ENCODE peak calls at places on chromosomes 16 and 17, in four cellular contexts. H is HepG2, P is K562, Y is upper lobe of left lung. A is an unnamed sample.

GRCh38 chr16:48487287-48487686 is 102.1 kb upstream of the SIAH1 start:
- ATAC-seq in P (no peak), H (no peak), Y (no peak), A (no peak)

GRCh38 chr16:87765473-87765775 is 362 bp downstream of the KLHDC4 start:
- ATAC-seq in Y (peak; percentile 39), H (peak; percentile 62), P (peak; percentile 57), A (peak; percentile 42)

GRCh38 chr17:62895650-62896301 is 70.3 kb upstream of the TANC2 start:
- ATAC-seq in P (no peak), H (no peak), Y (peak; percentile 61), A (no peak)

GRCh38 chr17:19333132-19333440 is 29.4 kb downstream of the B9D1 start:
- ATAC-seq in Y (no peak), H (no peak), P (no peak), A (no peak)

GRCh38 chr17:61376931-61377838 is 22.5 kb upstream of the TBX2 start:
- ATAC-seq in H (no peak), Y (no peak), P (no peak), A (no peak)

GRCh38 chr17:40303706-40304450 is 5.1 kb upstream of the RARA start:
- ATAC-seq in Y (peak; percentile 71), H (no peak), P (no peak), A (no peak)

GRCh38 chr17:65365209-65365608 is 196.2 kb downstream of the AXIN2 start:
- ATAC-seq in H (no peak), Y (no peak), P (no peak), A (no peak)

GRCh38 chr16:55765161-55765560 is 67.7 kb downstream of the CES1 start:
- ATAC-seq in H (no peak), Y (no peak), P (no peak), A (no peak)

GRCh38 chr16:70437582-70438324 is 1.1 kb downstream of the ST3GAL2 start:
- ATAC-seq in Y (peak; percentile 38), H (peak; percentile 8), P (peak; percentile 16), A (no peak)

GRCh38 chr17:66386789-66387351 is 84.5 kb downstream of the PRKCA start:
- ATAC-seq in Y (no peak), H (peak; percentile 88), P (no peak), A (no peak)

GRCh38 chr17:41464682-41465081 is 2.5 kb downstream of the KRT32 start:
- ATAC-seq in P (no peak), H (no peak), Y (peak; percentile 75), A (peak; percentile 89)

GRCh38 chr16:6483634-6484033 is 849.0 kb upstream of the RBFOX1 start:
- ATAC-seq in P (no peak), H (no peak), Y (no peak), A (no peak)

GRCh38 chr16:48244863-48245195 is 729 bp downstream of the LONP2 start:
- ATAC-seq in H (no peak), Y (no peak), P (peak; percentile 31), A (no peak)

GRCh38 chr17:40031706-40032105 is 16.5 kb downstream of the CSF3 start:
- ATAC-seq in Y (no peak), H (no peak), P (no peak), A (no peak)

GRCh38 chr17:65231662-65232335 is 94.6 kb downstream of the RGS9 start:
- ATAC-seq in P (peak; percentile 90), Y (peak; percentile 85), H (peak; percentile 97), A (peak; percentile 75)

GRCh38 chr16:12262454-12263180 is 286.1 kb downstream of the SNX29 start:
- ATAC-seq in Y (no peak), P (no peak), H (peak; percentile 39), A (peak; percentile 41)

GRCh38 chr16:80862153-80862552 is 57.8 kb upstream of the CDYL2 start:
- ATAC-seq in P (no peak), Y (no peak), H (no peak), A (no peak)

GRCh38 chr17:4750606-4751005 is 10.9 kb upstream of the CXCL16 start:
- ATAC-seq in Y (peak; percentile 49), P (no peak), H (peak; percentile 30), A (no peak)

GRCh38 chr17:45376606-45377005 is 56.1 kb downstream of the ARHGAP27 start:
- ATAC-seq in H (no peak), P (no peak), Y (no peak), A (no peak)

GRCh38 chr17:76314392-76315227 is 6.5 kb upstream of the QRICH2 start:
- ATAC-seq in P (no peak), H (no peak), Y (no peak), A (no peak)

GRCh38 chr17:6427284-6427781 is 7.6 kb downstream of the AIPL1 start:
- ATAC-seq in Y (no peak), P (no peak), H (no peak), A (no peak)

GRCh38 chr16:69481901-69482341 is 57.5 kb downstream of the CYB5B start:
- ATAC-seq in Y (peak; percentile 87), P (peak; percentile 82), H (peak; percentile 72), A (peak; percentile 88)

GRCh38 chr17:35256629-35257028 is 13.8 kb downstream of the SLFN5 start:
- ATAC-seq in H (peak; percentile 63), P (no peak), Y (no peak), A (no peak)

GRCh38 chr16:27737513-27737912 is 187.6 kb downstream of the KATNIP start:
- ATAC-seq in P (no peak), H (no peak), Y (no peak), A (no peak)

GRCh38 chr17:9367186-9367585 is 208.4 kb downstream of the STX8 start:
- ATAC-seq in H (no peak), P (no peak), Y (no peak), A (no peak)

GRCh38 chr17:35804658-35805192 is 4.6 kb upstream of the TAF15 start:
- ATAC-seq in Y (peak; percentile 77), P (peak; percentile 78), H (peak; percentile 72), A (peak; percentile 60)

GRCh38 chr17:69060835-69061234 is at the start of gene ABCA9:
- ATAC-seq in Y (peak; percentile 85), H (no peak), P (no peak), A (peak; percentile 89)

GRCh38 chr16:76574651-76575050 is 297.4 kb downstream of the CNTNAP4 start:
- ATAC-seq in P (no peak), H (peak; percentile 99), Y (no peak), A (no peak)

GRCh38 chr17:8462564-8462963 is 26.9 kb downstream of the NDEL1 start:
- ATAC-seq in Y (no peak), P (no peak), H (no peak), A (no peak)

GRCh38 chr16:82582971-82583370 is 43.8 kb upstream of the CDH13 start:
- ATAC-seq in P (no peak), Y (no peak), H (no peak), A (no peak)

GRCh38 chr16:82583415-82583814 is 43.4 kb upstream of the CDH13 start:
- ATAC-seq in P (no peak), Y (no peak), H (no peak), A (no peak)

GRCh38 chr16:82584553-82585152 is 42.1 kb upstream of the CDH13 start:
- ATAC-seq in Y (no peak), P (no peak), H (no peak), A (no peak)

GRCh38 chr16:82585675-82586074 is 41.1 kb upstream of the CDH13 start:
- ATAC-seq in Y (no peak), H (no peak), P (no peak), A (no peak)

DNA sequence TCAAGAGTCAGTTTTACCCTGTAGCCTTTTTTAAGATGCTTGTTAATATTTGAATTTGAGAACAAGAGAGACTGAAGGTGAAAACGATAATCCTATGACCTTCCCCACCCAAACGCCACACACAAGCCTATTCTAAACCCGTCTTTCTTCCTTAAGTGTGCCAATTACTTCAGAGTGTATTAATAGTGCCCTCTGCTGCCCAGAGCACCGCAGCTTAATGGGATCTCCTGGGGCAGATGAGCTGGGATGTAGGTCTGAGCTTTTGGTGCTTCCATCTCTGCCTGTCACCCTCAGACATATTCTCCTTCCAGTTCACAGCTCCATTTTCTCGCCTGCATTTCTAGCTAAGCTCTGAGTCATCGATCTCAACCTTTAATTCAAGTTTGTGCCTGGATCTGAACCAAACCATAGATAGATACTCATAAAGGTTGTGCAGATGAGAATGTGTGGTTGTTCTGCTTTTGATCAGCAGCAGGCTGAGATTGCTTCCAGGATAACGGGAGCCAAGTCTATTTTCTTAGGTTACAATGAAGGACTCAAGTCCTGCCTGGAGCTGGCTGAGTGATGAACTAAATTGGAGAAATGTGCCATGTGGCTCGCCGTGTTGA is 46.4 kb upstream of the CDH13 start:
- ATAC-seq in Y (no peak), H (peak; percentile 75), P (no peak), A (no peak)
- TF ChIP-seq CTCF in Y (peak; percentile 26), H (peak; percentile 66), P (no peak), A (no peak)

DNA sequence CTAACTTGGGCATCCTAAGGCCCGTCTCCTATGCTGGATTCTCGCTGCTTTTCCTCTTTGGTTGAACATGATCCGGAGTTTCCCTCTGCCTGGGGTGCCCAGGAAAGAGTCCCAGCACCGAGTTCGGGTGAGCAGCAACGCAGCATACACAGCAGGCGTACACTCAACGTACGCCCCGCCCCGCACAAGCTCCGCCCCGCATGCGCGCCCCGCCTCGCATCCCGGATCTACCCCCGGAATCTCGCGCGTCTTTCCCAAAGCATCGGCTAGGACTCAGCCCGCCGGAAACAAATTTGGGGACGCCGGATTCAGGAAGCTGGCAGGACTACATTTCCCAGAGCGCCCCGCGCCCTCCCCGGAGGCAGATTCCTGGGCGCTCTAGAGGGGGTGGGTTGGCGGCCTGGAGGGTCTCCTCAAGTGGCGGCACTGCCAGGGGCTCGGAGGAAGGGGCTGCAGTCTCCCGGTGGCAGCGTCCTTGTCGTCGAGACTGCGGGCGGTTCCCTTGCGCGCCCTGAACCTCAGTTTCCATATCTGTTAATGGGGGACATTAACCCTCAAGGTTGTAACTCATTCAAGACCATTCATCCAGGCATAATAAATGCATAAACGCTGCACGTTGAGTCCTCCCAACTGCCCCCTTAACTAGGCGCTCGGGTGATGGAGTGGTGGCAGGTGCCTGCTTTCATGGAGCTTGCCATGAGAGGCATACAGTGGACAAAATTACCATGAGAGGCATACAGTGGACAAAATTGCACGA is 1.8 kb upstream of the ZNF500 start:
- ATAC-seq in H (peak; percentile 78), P (peak; percentile 93), Y (peak; percentile 96), A (peak; percentile 95)
- TF ChIP-seq EP300 in H (peak; percentile 18), P (no peak), Y (no peak), A (no peak)

GRCh38 chr17:48578616-48579560 is 738 bp upstream of the HOXB4 start:
- ATAC-seq in H (no peak), P (peak; percentile 28), Y (no peak), A (no peak)
- TF ChIP-seq CTCF in H (no peak), P (no peak), Y (no peak), A (no peak)

GRCh38 chr17:57408064-57408811 is 151.9 kb downstream of the MSI2 start:
- ATAC-seq in Y (no peak), H (peak; percentile 27), P (no peak), A (no peak)

GRCh38 chr17:57406131-57406980 is 150.0 kb downstream of the MSI2 start:
- ATAC-seq in H (peak; percentile 6), P (peak; percentile 57), Y (no peak), A (no peak)

GRCh38 chr17:57406981-57407286 is 150.6 kb downstream of the MSI2 start:
- ATAC-seq in H (no peak), P (no peak), Y (no peak), A (no peak)

GRCh38 chr17:57405486-57406072 is 149.3 kb downstream of the MSI2 start:
- ATAC-seq in H (no peak), P (no peak), Y (no peak), A (no peak)

GRCh38 chr17:57407287-57408063 is 151.2 kb downstream of the MSI2 start:
- ATAC-seq in Y (peak; percentile 26), H (peak; percentile 92), P (no peak), A (no peak)
- TF ChIP-seq EP300 in Y (no peak), H (peak; percentile 88), P (no peak), A (no peak)

GRCh38 chr16:1781758-1782407 is 488 bp downstream of the SPSB3 start:
- ATAC-seq in P (peak; percentile 33), H (no peak), Y (peak; percentile 41), A (peak; percentile 17)
- TF ChIP-seq CTCF in P (no peak), H (no peak), Y (no peak), A (no peak)

A was measured in gastroesophageal sphincter.